ENCODE peak calls at places on chromosomes 3 and 15, in ten cellular contexts. F, Q, W, H, K, B, S, P, A and Z are unnamed samples.

GRCh38 chr3:167110906-167111305 is 269.2 kb downstream of the ZBBX start:
- DNase-seq in W (peak; percentile 3), P (no peak), S (no peak), Q (no peak), B (no peak), A (no peak), F (no peak), K (no peak), H (peak; percentile 70), Z (peak; percentile 11)

GRCh38 chr15:67927501-67928156 is 87.8 kb upstream of the RNU6-1 start:
- DNase-seq in P (no peak), B (no peak), S (peak; percentile 82), W (peak; percentile 57), F (peak; percentile 92), Q (peak; percentile 92), K (no peak), A (no peak), H (no peak), Z (peak; percentile 36)

GRCh38 chr3:139378587-139378986 is 10.9 kb downstream of the COPB2 start:
- DNase-seq in A (no peak), B (no peak), S (no peak), Q (no peak), P (no peak), H (no peak), K (no peak), W (no peak), F (no peak), Z (no peak)

GRCh38 chr3:60431599-60431958 is 819.7 kb downstream of the FHIT start:
- DNase-seq in P (no peak), A (no peak), F (no peak), W (no peak), B (no peak), H (peak; percentile 12), S (no peak), K (no peak), Q (no peak), Z (no peak)

GRCh38 chr15:72231066-72231846 is at the start of gene PKM:
- DNase-seq in F (peak; percentile 97), H (peak; percentile 97), W (peak; percentile 90), B (peak; percentile 93), K (peak; percentile 84), P (peak; percentile 89), A (peak; percentile 93), S (peak; percentile 97), Q (peak; percentile 98), Z (peak; percentile 94)

GRCh38 chr3:17151598-17152373 is 267.0 kb downstream of the PLCL2 start:
- DNase-seq in H (no peak), S (no peak), W (no peak), A (peak; percentile 88), B (peak; percentile 66), F (no peak), P (peak; percentile 54), Q (peak; percentile 36), K (no peak), Z (no peak)

GRCh38 chr3:118204052-118204451 is 830.6 kb downstream of the IGSF11 start:
- DNase-seq in W (no peak), B (no peak), S (no peak), K (no peak), H (no peak), F (no peak), P (no peak), Q (no peak), A (no peak), Z (no peak)

GRCh38 chr15:94494732-94495131 is 263.4 kb downstream of the MCTP2 start:
- DNase-seq in B (no peak), H (no peak), Q (no peak), S (no peak), F (no peak), A (no peak), W (peak; percentile 82), P (no peak), K (no peak), Z (peak; percentile 18)

GRCh38 chr3:178001670-178002101 is 534.5 kb upstream of the KCNMB2 start:
- DNase-seq in W (no peak), H (no peak), S (no peak), K (no peak), P (no peak), A (peak; percentile 16), F (no peak), Q (no peak), B (no peak), Z (no peak)